ENCODE peak calls at places on chromosomes 11 and 22, in seven cellular contexts. One of them, this sample, is unnamed.

GRCh38 chr11:27972432-27973170 is 135.4 kb downstream of the KIF18A start:
- DNase-seq in nephron progenitor cell: no peak
- DNase-seq in glutamatergic neuron: no peak
- DNase-seq in RWPE1: no peak
- DNase-seq in spleen: no peak
- DNase-seq in A549: no peak
- DNase-seq in colonic mucosa: no peak
- DNase-seq in this sample: no peak

GRCh38 chr11:2386591-2386990 is 9.5 kb downstream of the CD81 start:
- DNase-seq in colonic mucosa: no peak
- DNase-seq in nephron progenitor cell: no peak
- DNase-seq in RWPE1: no peak
- DNase-seq in glutamatergic neuron: no peak
- DNase-seq in spleen: peak
- DNase-seq in A549: no peak
- DNase-seq in this sample: no peak

GRCh38 chr11:18578975-18579598 is 9.4 kb downstream of the UEVLD start:
- DNase-seq in RWPE1: no peak
- DNase-seq in nephron progenitor cell: no peak
- DNase-seq in spleen: no peak
- DNase-seq in colonic mucosa: peak
- DNase-seq in glutamatergic neuron: no peak
- DNase-seq in A549: peak
- DNase-seq in this sample: no peak

GRCh38 chr11:115580927-115581680 is 76.9 kb upstream of the CADM1 start:
- DNase-seq in colonic mucosa: peak
- DNase-seq in glutamatergic neuron: peak
- DNase-seq in spleen: no peak
- DNase-seq in A549: no peak
- DNase-seq in nephron progenitor cell: peak
- DNase-seq in RWPE1: no peak
- DNase-seq in this sample: peak

GRCh38 chr11:126225266-126225665 is 13.7 kb downstream of the FAM118B start:
- DNase-seq in A549: no peak
- DNase-seq in spleen: no peak
- DNase-seq in colonic mucosa: no peak
- DNase-seq in RWPE1: no peak
- DNase-seq in glutamatergic neuron: no peak
- DNase-seq in nephron progenitor cell: no peak
- DNase-seq in this sample: no peak

GRCh38 chr11:73556966-73557365 is 40.9 kb downstream of the FAM168A start:
- DNase-seq in glutamatergic neuron: no peak
- DNase-seq in A549: no peak
- DNase-seq in RWPE1: no peak
- DNase-seq in colonic mucosa: no peak
- DNase-seq in nephron progenitor cell: no peak
- DNase-seq in spleen: no peak
- DNase-seq in this sample: no peak

GRCh38 chr11:662689-663274 is 25.7 kb downstream of the DRD4 start:
- DNase-seq in colonic mucosa: peak
- DNase-seq in spleen: peak
- DNase-seq in RWPE1: peak
- DNase-seq in nephron progenitor cell: peak
- DNase-seq in glutamatergic neuron: peak
- DNase-seq in A549: peak
- DNase-seq in this sample: peak

GRCh38 chr11:119417726-119418540 is 5.0 kb downstream of the THY1 start:
- DNase-seq in colonic mucosa: no peak
- DNase-seq in spleen: no peak
- DNase-seq in A549: no peak
- DNase-seq in RWPE1: peak
- DNase-seq in nephron progenitor cell: no peak
- DNase-seq in glutamatergic neuron: no peak
- DNase-seq in this sample: no peak

GRCh38 chr22:28594784-28595324 is 84.8 kb downstream of the TTC28 start:
- DNase-seq in nephron progenitor cell: no peak
- DNase-seq in RWPE1: peak
- DNase-seq in glutamatergic neuron: no peak
- DNase-seq in A549: peak
- DNase-seq in colonic mucosa: no peak
- DNase-seq in spleen: no peak
- DNase-seq in this sample: no peak

GRCh38 chr11:31421840-31422239 is 52.2 kb downstream of the DNAJC24 start:
- DNase-seq in A549: no peak
- DNase-seq in RWPE1: no peak
- DNase-seq in glutamatergic neuron: no peak
- DNase-seq in nephron progenitor cell: no peak
- DNase-seq in spleen: no peak
- DNase-seq in colonic mucosa: no peak
- DNase-seq in this sample: no peak

GRCh38 chr11:103537904-103538502 is 428.8 kb downstream of the DYNC2H1 start:
- DNase-seq in spleen: no peak
- DNase-seq in RWPE1: peak
- DNase-seq in A549: peak
- DNase-seq in nephron progenitor cell: no peak
- DNase-seq in glutamatergic neuron: no peak
- DNase-seq in colonic mucosa: no peak
- DNase-seq in this sample: no peak

GRCh38 chr11:117824571-117825537 is at the start of gene FXYD2:
- DNase-seq in RWPE1: no peak
- DNase-seq in nephron progenitor cell: no peak
- DNase-seq in spleen: peak
- DNase-seq in A549: no peak
- DNase-seq in glutamatergic neuron: peak
- DNase-seq in colonic mucosa: no peak
- DNase-seq in this sample: no peak

GRCh38 chr11:43222215-43222614 is 89.6 kb upstream of the API5 start:
- DNase-seq in nephron progenitor cell: no peak
- DNase-seq in colonic mucosa: no peak
- DNase-seq in A549: no peak
- DNase-seq in glutamatergic neuron: no peak
- DNase-seq in RWPE1: no peak
- DNase-seq in spleen: no peak
- DNase-seq in this sample: no peak

GRCh38 chr11:112366777-112367176 is 106.1 kb upstream of the PLET1 start:
- DNase-seq in glutamatergic neuron: no peak
- DNase-seq in RWPE1: no peak
- DNase-seq in spleen: no peak
- DNase-seq in A549: no peak
- DNase-seq in nephron progenitor cell: no peak
- DNase-seq in colonic mucosa: no peak
- DNase-seq in this sample: no peak

GRCh38 chr22:37145415-37146385 is 4.0 kb downstream of the IL2RB start:
- DNase-seq in RWPE1: no peak
- DNase-seq in spleen: no peak
- DNase-seq in A549: no peak
- DNase-seq in colonic mucosa: no peak
- DNase-seq in glutamatergic neuron: no peak
- DNase-seq in nephron progenitor cell: no peak
- DNase-seq in this sample: no peak

GRCh38 chr22:38570841-38571364 is 920 bp upstream of the DMC1 start:
- DNase-seq in A549: peak
- DNase-seq in glutamatergic neuron: peak
- DNase-seq in colonic mucosa: peak
- DNase-seq in RWPE1: peak
- DNase-seq in spleen: peak
- DNase-seq in nephron progenitor cell: peak
- DNase-seq in this sample: peak

GRCh38 chr11:59263225-59263894 is 50.6 kb upstream of the MPEG1 start:
- DNase-seq in RWPE1: no peak
- DNase-seq in spleen: peak
- DNase-seq in glutamatergic neuron: no peak
- DNase-seq in nephron progenitor cell: peak
- DNase-seq in A549: no peak
- DNase-seq in colonic mucosa: peak
- DNase-seq in this sample: no peak
- TF ChIP-seq CTCF in RWPE1: no peak
- TF ChIP-seq CTCF in spleen: peak
- TF ChIP-seq CTCF in glutamatergic neuron: no peak
- TF ChIP-seq CTCF in nephron progenitor cell: no peak
- TF ChIP-seq CTCF in A549: no peak
- TF ChIP-seq CTCF in colonic mucosa: peak
- TF ChIP-seq CTCF in this sample: no peak

GRCh38 chr22:22125028-22125578 is 119.5 kb upstream of the VPREB1 start:
- DNase-seq in colonic mucosa: no peak
- DNase-seq in A549: no peak
- DNase-seq in glutamatergic neuron: no peak
- DNase-seq in RWPE1: no peak
- DNase-seq in spleen: no peak
- DNase-seq in nephron progenitor cell: no peak
- DNase-seq in this sample: no peak

GRCh38 chr22:22123118-22123959 is 121.2 kb upstream of the VPREB1 start:
- DNase-seq in glutamatergic neuron: no peak
- DNase-seq in nephron progenitor cell: no peak
- DNase-seq in colonic mucosa: no peak
- DNase-seq in A549: no peak
- DNase-seq in RWPE1: no peak
- DNase-seq in spleen: no peak
- DNase-seq in this sample: no peak

GRCh38 chr22:22125579-22126468 is 118.8 kb upstream of the VPREB1 start:
- DNase-seq in RWPE1: no peak
- DNase-seq in spleen: no peak
- DNase-seq in colonic mucosa: no peak
- DNase-seq in nephron progenitor cell: no peak
- DNase-seq in glutamatergic neuron: no peak
- DNase-seq in A549: no peak
- DNase-seq in this sample: no peak

GRCh38 chr22:22123960-22124278 is 120.7 kb upstream of the VPREB1 start:
- DNase-seq in A549: no peak
- DNase-seq in colonic mucosa: no peak
- DNase-seq in spleen: no peak
- DNase-seq in nephron progenitor cell: no peak
- DNase-seq in RWPE1: no peak
- DNase-seq in glutamatergic neuron: no peak
- DNase-seq in this sample: no peak

GRCh38 chr22:22124374-22124773 is 120.2 kb upstream of the VPREB1 start:
- DNase-seq in RWPE1: no peak
- DNase-seq in colonic mucosa: no peak
- DNase-seq in glutamatergic neuron: no peak
- DNase-seq in spleen: no peak
- DNase-seq in A549: no peak
- DNase-seq in nephron progenitor cell: no peak
- DNase-seq in this sample: no peak
- TF ChIP-seq CTCF in RWPE1: no peak
- TF ChIP-seq CTCF in colonic mucosa: no peak
- TF ChIP-seq CTCF in glutamatergic neuron: no peak
- TF ChIP-seq CTCF in spleen: no peak
- TF ChIP-seq CTCF in A549: no peak
- TF ChIP-seq CTCF in nephron progenitor cell: no peak
- TF ChIP-seq CTCF in this sample: no peak

GRCh38 chr22:50625568-50626313 is 2.2 kb downstream of the ARSA start:
- DNase-seq in spleen: peak
- DNase-seq in RWPE1: no peak
- DNase-seq in A549: peak
- DNase-seq in colonic mucosa: no peak
- DNase-seq in glutamatergic neuron: no peak
- DNase-seq in nephron progenitor cell: no peak
- DNase-seq in this sample: no peak
- TF ChIP-seq CTCF in spleen: peak
- TF ChIP-seq CTCF in RWPE1: no peak
- TF ChIP-seq CTCF in A549: no peak
- TF ChIP-seq CTCF in colonic mucosa: no peak
- TF ChIP-seq CTCF in glutamatergic neuron: no peak
- TF ChIP-seq CTCF in nephron progenitor cell: no peak
- TF ChIP-seq CTCF in this sample: no peak

GRCh38 chr11:87501388-87501787 is 463.7 kb downstream of the TMEM135 start:
- DNase-seq in glutamatergic neuron: no peak
- DNase-seq in A549: no peak
- DNase-seq in spleen: no peak
- DNase-seq in RWPE1: no peak
- DNase-seq in nephron progenitor cell: no peak
- DNase-seq in colonic mucosa: no peak
- DNase-seq in this sample: no peak
- TF ChIP-seq CTCF in glutamatergic neuron: no peak
- TF ChIP-seq CTCF in A549: no peak
- TF ChIP-seq CTCF in spleen: no peak
- TF ChIP-seq CTCF in RWPE1: no peak
- TF ChIP-seq CTCF in nephron progenitor cell: no peak
- TF ChIP-seq CTCF in colonic mucosa: no peak
- TF ChIP-seq CTCF in this sample: no peak

GRCh38 chr11:75077316-75077715 is 19.4 kb downstream of the OR2AT4 start:
- DNase-seq in colonic mucosa: no peak
- DNase-seq in RWPE1: no peak
- DNase-seq in A549: no peak
- DNase-seq in spleen: no peak
- DNase-seq in glutamatergic neuron: no peak
- DNase-seq in nephron progenitor cell: no peak
- DNase-seq in this sample: no peak

GRCh38 chr11:75072582-75072981 is 24.1 kb downstream of the OR2AT4 start:
- DNase-seq in spleen: no peak
- DNase-seq in nephron progenitor cell: no peak
- DNase-seq in RWPE1: no peak
- DNase-seq in colonic mucosa: no peak
- DNase-seq in A549: no peak
- DNase-seq in glutamatergic neuron: no peak
- DNase-seq in this sample: no peak

GRCh38 chr11:75078233-75078632 is 18.4 kb downstream of the OR2AT4 start:
- DNase-seq in nephron progenitor cell: no peak
- DNase-seq in glutamatergic neuron: no peak
- DNase-seq in RWPE1: peak
- DNase-seq in colonic mucosa: no peak
- DNase-seq in A549: peak
- DNase-seq in spleen: no peak
- DNase-seq in this sample: no peak

GRCh38 chr11:75069473-75069872 is 27.2 kb downstream of the OR2AT4 start:
- DNase-seq in A549: no peak
- DNase-seq in glutamatergic neuron: no peak
- DNase-seq in colonic mucosa: no peak
- DNase-seq in spleen: no peak
- DNase-seq in nephron progenitor cell: no peak
- DNase-seq in RWPE1: no peak
- DNase-seq in this sample: no peak

DNA sequence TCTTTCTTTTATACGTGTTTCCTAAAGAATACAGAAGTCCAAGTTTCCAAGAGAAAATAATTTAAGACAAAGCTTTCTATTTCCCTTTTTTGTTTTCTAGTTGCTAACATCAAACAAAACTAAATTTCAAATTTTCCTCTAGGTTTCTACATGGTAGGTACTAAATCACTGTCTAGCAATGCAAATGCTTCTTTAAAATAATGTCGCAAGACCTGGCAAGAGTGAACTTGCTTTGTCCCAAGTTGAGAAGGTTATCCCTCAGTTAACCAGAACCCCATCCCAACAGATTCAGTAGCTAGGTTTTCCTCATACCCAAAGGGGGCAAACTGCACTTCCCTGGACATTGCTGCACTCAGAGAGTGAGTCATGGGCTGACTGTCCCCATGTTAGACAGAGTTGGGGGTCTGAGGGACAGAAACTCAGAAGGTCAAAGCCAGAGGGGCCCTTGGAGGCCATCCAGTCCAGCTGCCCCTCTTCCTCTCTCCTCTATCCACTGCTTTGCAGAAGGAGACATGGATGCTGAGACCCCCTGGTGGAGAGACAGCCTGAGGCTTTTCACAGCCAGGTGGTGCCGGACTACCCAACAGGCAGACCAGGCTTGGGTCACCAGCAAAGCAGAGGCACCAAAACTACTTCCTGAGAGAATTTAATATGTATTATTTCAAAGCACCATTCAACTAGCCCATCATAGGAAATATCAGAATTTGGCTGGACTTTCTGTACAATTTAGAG is 23.1 kb downstream of the OR2AT4 start:
- DNase-seq in glutamatergic neuron: no peak
- DNase-seq in RWPE1: no peak
- DNase-seq in spleen: no peak
- DNase-seq in A549: no peak
- DNase-seq in colonic mucosa: no peak
- DNase-seq in nephron progenitor cell: no peak
- DNase-seq in this sample: no peak
- TF ChIP-seq CTCF in glutamatergic neuron: no peak
- TF ChIP-seq CTCF in RWPE1: no peak
- TF ChIP-seq CTCF in spleen: no peak
- TF ChIP-seq CTCF in A549: no peak
- TF ChIP-seq CTCF in colonic mucosa: no peak
- TF ChIP-seq CTCF in nephron progenitor cell: no peak
- TF ChIP-seq CTCF in this sample: no peak